ENCODE peak calls at places on chromosomes 16 and 17, in eight cellular contexts. C, M, N, D, U, F, Q and G are unnamed samples.

GRCh38 chr17:79341816-79342215 is 267.2 kb downstream of the ENGASE start:
- DNase-seq in C (no peak), M (no peak), N (no peak), D (no peak), U (no peak), F (no peak), Q (peak), G (no peak)

GRCh38 chr17:30594223-30594952 is 117.2 kb downstream of the GOSR1 start:
- DNase-seq in C (no peak), M (no peak), N (no peak), D (no peak), U (no peak), F (no peak), Q (no peak), G (no peak)

GRCh38 chr16:67661101-67661661 is 421 bp downstream of the PARD6A start:
- DNase-seq in C (no peak), M (no peak), N (no peak), D (no peak), U (no peak), F (no peak), Q (peak), G (no peak)

GRCh38 chr16:23587726-23588125 is 8.4 kb downstream of the NDUFAB1 start:
- DNase-seq in C (no peak), M (no peak), N (no peak), D (no peak), U (no peak), F (no peak), Q (no peak), G (no peak)

GRCh38 chr16:82991435-82991834 is 364.7 kb downstream of the CDH13 start:
- DNase-seq in C (no peak), M (no peak), N (no peak), D (no peak), U (no peak), F (no peak), Q (no peak), G (no peak)

GRCh38 chr17:48505788-48506187 is 25.0 kb downstream of the HOXB1 start:
- DNase-seq in C (no peak), M (no peak), N (peak), D (no peak), U (no peak), F (peak), Q (no peak), G (no peak)

GRCh38 chr17:48597775-48598631 is 4.4 kb upstream of the HOXB5 start:
- DNase-seq in C (no peak), M (no peak), N (no peak), D (peak), U (no peak), F (no peak), Q (peak), G (no peak)

GRCh38 chr17:67818110-67819002 is 6.9 kb upstream of the BPTF start:
- DNase-seq in C (no peak), M (no peak), N (no peak), D (no peak), U (no peak), F (no peak), Q (no peak), G (no peak)

GRCh38 chr16:75379911-75380847 is 53.1 kb downstream of the CFDP1 start:
- DNase-seq in C (no peak), M (no peak), N (no peak), D (no peak), U (no peak), F (no peak), Q (no peak), G (no peak)

GRCh38 chr16:22210285-22210684 is 4.2 kb downstream of the EEF2K start:
- DNase-seq in C (no peak), M (no peak), N (no peak), D (no peak), U (no peak), F (no peak), Q (no peak), G (no peak)

GRCh38 chr16:27221576-27222498 is 18.5 kb downstream of the KDM8 start:
- DNase-seq in C (no peak), M (no peak), N (no peak), D (no peak), U (no peak), F (no peak), Q (no peak), G (no peak)

GRCh38 chr16:65005696-65006095 is 116.2 kb downstream of the CDH11 start:
- DNase-seq in C (no peak), M (no peak), N (no peak), D (no peak), U (no peak), F (no peak), Q (no peak), G (no peak)

GRCh38 chr17:49450735-49451134 is 36.1 kb upstream of the PHB1 start:
- DNase-seq in C (no peak), M (no peak), N (no peak), D (no peak), U (no peak), F (no peak), Q (no peak), G (no peak)

GRCh38 chr16:60214321-60214720 is 1480.2 kb upstream of the GOT2 start:
- DNase-seq in C (no peak), M (no peak), N (no peak), D (no peak), U (no peak), F (no peak), Q (no peak), G (no peak)

GRCh38 chr17:1455748-1456599 is at the start of gene CRK:
- DNase-seq in C (peak), M (peak), N (peak), D (peak), U (peak), F (peak), Q (peak), G (peak)
- H3K4me3 ChIP-seq in C (peak), M (peak), N (peak), D (peak), U (peak), F (peak), Q (peak), G (peak)

GRCh38 chr17:17935321-17936271 is 36.6 kb downstream of the TOM1L2 start:
- DNase-seq in C (no peak), M (no peak), N (peak), D (no peak), U (peak), F (no peak), Q (no peak), G (no peak)
- H3K27ac ChIP-seq in C (no peak), M (no peak), N (peak), D (no peak), U (no peak), F (no peak), Q (peak), G (peak)

DNA sequence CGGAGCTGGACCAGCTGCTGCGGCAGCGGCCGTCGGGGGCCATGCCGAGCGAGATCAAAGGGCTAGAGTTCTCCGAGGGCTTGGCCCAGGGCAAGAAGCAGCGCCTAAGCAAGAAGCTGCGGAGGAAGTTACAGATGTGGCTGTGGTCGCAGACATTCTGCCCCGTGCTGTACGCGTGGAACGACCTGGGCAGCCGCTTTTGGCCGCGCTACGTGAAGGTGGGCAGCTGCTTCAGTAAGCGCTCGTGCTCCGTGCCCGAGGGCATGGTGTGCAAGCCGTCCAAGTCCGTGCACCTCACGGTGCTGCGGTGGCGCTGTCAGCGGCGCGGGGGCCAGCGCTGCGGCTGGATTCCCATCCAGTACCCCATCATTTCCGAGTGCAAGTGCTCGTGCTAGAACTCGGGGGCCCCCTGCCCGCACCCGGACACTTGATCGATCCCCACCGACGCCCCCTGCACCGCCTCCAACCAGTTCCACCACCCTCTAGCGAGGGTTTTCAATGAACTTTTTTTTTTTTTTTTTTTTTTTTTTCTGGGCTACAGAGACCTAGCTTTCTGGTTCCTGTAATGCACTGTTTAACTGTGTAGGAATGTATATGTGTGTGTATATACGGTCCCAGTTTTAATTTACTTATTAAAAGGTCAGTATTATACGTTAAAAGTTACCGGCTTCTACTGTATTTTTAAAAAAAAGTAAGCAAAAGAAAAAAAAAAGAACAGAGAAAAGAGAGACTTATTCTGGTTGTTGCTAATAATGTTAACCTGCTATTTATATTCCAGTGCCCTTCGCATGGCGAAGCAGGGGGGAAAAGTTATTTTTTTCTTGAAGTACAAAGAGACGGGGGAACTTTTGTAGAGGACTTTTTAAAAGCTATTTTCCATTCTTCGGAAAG is 1.3 kb downstream of the NOG start:
- DNase-seq in C (no peak), M (no peak), N (peak), D (no peak), U (no peak), F (no peak), Q (no peak), G (no peak)
- TF ChIP-seq CTCF in C (no peak), M (no peak), N (peak), D (no peak), U (no peak), F (no peak), Q (no peak), G (no peak)

DNA sequence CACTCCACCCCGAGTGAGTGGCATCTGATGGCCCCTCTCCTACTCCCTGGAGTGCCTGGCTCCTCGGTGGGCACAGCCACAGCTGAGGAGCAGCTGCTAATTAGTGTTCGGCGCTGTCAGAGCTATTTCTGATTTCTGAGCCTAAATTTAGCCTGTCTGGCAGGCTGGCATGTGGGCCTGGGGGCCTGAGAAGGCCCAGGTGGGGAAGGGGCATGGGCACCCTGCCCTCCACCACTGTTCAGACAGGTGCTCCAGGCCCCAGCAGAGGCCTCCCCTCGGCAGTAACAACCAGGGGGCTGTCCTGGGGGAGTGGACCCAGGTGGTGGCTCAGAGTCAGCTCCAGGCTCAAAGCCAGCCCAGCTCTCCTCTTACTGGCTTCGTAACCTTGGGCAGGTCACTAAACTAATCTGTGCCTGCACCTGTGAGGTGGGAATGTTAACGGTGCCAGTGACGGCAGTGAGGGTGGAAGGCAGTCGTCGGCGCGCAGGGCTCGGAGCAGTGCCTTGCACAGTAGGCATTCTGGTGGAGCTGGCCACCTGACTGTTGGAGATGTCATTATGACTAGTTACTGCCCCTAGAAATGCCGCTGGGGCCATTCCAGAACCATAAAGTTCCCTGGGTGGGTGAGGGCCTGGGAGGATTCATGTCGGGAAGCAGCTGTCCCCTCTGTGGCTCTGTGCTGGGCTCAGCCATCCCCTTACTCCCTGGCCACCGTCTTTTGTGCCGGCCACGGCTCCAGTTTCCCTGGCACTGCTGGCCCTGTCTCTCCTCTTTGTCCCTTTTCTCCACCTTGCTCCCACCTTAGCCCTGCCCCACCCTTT is 6.6 kb downstream of the FMNL1 start:
- DNase-seq in C (no peak), M (no peak), N (no peak), D (no peak), U (no peak), F (no peak), Q (peak), G (no peak)
- H3K4me3 ChIP-seq in C (peak), M (no peak), N (peak), D (peak), U (no peak), F (peak), Q (no peak), G (peak)

DNA sequence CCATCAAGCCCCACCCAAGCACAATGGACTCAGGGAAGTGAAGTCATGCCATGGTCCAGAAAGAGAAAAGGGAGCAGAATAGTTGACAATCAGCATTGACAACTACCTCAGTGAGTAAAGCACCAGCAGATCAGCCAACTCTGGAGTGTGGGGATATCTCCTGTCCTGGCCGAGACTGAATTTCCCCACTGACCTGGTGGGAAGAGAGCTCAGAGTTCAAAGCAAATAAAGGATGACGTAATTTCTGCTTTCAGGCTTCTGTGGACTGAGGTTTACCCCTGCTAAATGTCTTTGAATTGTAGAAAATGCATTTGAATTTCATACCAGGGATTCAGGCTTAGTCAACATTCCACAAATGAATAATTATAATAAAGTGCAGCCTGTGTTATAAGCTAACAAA is 152.9 kb downstream of the CBLN1 start:
- DNase-seq in C (no peak), M (no peak), N (no peak), D (no peak), U (no peak), F (no peak), Q (no peak), G (no peak)
- H3K27ac ChIP-seq in C (no peak), M (no peak), N (no peak), D (no peak), U (no peak), F (no peak), Q (no peak), G (no peak)

DNA sequence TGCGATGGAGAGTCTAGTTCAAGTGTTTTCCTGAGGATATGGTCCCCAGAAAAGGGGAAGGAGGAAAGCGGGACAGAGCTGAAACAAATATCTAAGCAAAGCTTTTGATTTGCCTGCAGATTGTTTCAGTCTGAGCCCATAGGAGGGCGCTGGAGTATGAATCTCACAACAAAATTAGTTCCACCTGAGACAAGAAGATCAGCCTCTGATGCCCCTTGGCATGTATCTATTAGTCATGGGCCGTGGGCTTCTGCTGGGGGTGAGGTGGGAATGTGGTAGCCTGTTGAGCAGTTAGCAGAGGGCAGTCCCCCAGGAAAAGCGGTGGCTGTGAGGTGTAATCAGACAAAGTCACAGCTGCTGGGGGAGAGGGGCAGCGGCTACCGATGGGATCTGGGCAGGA is 446.9 kb downstream of the CA10 start:
- DNase-seq in C (no peak), M (no peak), N (no peak), D (no peak), U (no peak), F (no peak), Q (no peak), G (no peak)
- TF ChIP-seq CTCF in C (no peak), M (no peak), N (no peak), D (no peak), U (no peak), F (no peak), Q (no peak), G (no peak)

GRCh38 chr17:1753767-1754429 is 8.0 kb upstream of the SERPINF1 start:
- DNase-seq in C (no peak), M (no peak), N (no peak), D (no peak), U (no peak), F (no peak), Q (no peak), G (no peak)

GRCh38 chr17:1752425-1752941 is 9.4 kb upstream of the SERPINF1 start:
- DNase-seq in C (no peak), M (no peak), N (peak), D (no peak), U (no peak), F (peak), Q (no peak), G (no peak)

GRCh38 chr17:1755993-1756306 is 5.9 kb upstream of the SERPINF1 start:
- DNase-seq in C (no peak), M (no peak), N (no peak), D (no peak), U (no peak), F (no peak), Q (no peak), G (no peak)

GRCh38 chr17:1755252-1755992 is 6.4 kb upstream of the SERPINF1 start:
- DNase-seq in C (no peak), M (no peak), N (no peak), D (no peak), U (no peak), F (no peak), Q (no peak), G (peak)

GRCh38 chr17:1754430-1755112 is 7.3 kb upstream of the SERPINF1 start:
- DNase-seq in C (no peak), M (no peak), N (no peak), D (no peak), U (no peak), F (no peak), Q (no peak), G (no peak)
- H3K4me3 ChIP-seq in C (no peak), M (no peak), N (no peak), D (no peak), U (no peak), F (no peak), Q (no peak), G (no peak)

DNA sequence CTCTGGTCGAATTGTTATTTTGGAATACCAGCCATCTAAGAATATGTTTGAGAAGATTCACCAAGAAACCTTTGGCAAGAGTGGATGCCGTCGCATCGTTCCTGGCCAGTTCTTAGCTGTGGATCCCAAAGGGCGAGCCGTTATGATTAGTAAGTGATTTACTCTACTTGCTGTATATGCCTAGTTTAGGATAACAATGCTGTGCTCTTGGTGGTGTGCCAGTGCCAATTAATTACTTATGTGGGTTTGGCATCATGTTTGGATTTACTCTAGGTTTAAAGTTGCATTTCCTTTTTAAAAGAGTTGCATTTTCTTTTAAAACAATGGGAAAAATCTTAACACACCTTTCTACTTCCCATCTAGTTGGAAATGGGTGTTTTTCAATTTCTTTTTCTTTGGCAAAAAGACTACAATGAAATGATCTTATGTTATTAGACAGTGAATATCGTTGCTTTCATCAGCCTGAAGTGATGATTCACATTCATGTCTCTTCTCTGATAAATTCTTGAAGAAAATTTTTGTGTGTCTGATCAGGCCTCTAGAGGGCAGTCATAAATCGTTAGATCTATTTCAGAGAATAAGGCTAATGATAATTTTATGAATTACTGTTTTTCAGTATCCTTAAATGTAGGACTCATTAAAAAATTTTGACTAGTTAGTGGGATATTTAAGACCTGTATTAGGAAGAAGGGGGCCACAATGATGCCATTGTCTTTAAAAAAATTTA is 5.6 kb downstream of the SF3B3 start:
- DNase-seq in C (no peak), M (no peak), N (no peak), D (no peak), U (no peak), F (peak), Q (no peak), G (no peak)
- H3K27ac ChIP-seq in C (no peak), M (no peak), N (peak), D (no peak), U (no peak), F (no peak), Q (no peak), G (no peak)